ENCODE peak calls at places on chromosome 1, in ten cellular contexts. One of them, this sample, is unnamed.

GRCh38 chr1:21641967-21642366 is 27.2 kb downstream of the RAP1GAP start:
- DNase-seq in fibroblast of the conjunctiva: no peak
- DNase-seq in stimulated activated CD4-positive, alpha-beta T cell treated with anti-CD3 and anti-CD28 coated beads, Interleukin-2, amount 100 ng/mL, for 24 hours: no peak
- DNase-seq in effector CD8-positive, alpha-beta T cell: no peak
- DNase-seq in T-helper 9 cell: no peak
- DNase-seq in bronchial epithelial cell: no peak
- DNase-seq in NCI-H1105 treated with DMSO at 0.1 percent for 48 hours: no peak
- DNase-seq in activated CD4-positive, alpha-beta T cell treated with anti-CD3 and anti-CD28 coated beads, Interleukin-2, amount 50 U/mL, for 24 hours: no peak
- DNase-seq in activated T-cell treated with anti-CD3 and anti-CD28 coated beads for 1 hour: no peak
- DNase-seq in substantia nigra: no peak
- DNase-seq in this sample: no peak

GRCh38 chr1:19461352-19461645 is 24.0 kb downstream of the CAPZB start:
- DNase-seq in fibroblast of the conjunctiva: no peak
- DNase-seq in stimulated activated CD4-positive, alpha-beta T cell treated with anti-CD3 and anti-CD28 coated beads, Interleukin-2, amount 100 ng/mL, for 24 hours: no peak
- DNase-seq in effector CD8-positive, alpha-beta T cell: no peak
- DNase-seq in T-helper 9 cell: no peak
- DNase-seq in bronchial epithelial cell: no peak
- DNase-seq in NCI-H1105 treated with DMSO at 0.1 percent for 48 hours: no peak
- DNase-seq in activated CD4-positive, alpha-beta T cell treated with anti-CD3 and anti-CD28 coated beads, Interleukin-2, amount 50 U/mL, for 24 hours: no peak
- DNase-seq in activated T-cell treated with anti-CD3 and anti-CD28 coated beads for 1 hour: no peak
- DNase-seq in substantia nigra: no peak
- DNase-seq in this sample: no peak

GRCh38 chr1:224498574-224499170 is 64.1 kb upstream of the WDR26 start:
- DNase-seq in fibroblast of the conjunctiva: no peak
- DNase-seq in stimulated activated CD4-positive, alpha-beta T cell treated with anti-CD3 and anti-CD28 coated beads, Interleukin-2, amount 100 ng/mL, for 24 hours: peak
- DNase-seq in effector CD8-positive, alpha-beta T cell: no peak
- DNase-seq in T-helper 9 cell: no peak
- DNase-seq in bronchial epithelial cell: peak
- DNase-seq in NCI-H1105 treated with DMSO at 0.1 percent for 48 hours: no peak
- DNase-seq in activated CD4-positive, alpha-beta T cell treated with anti-CD3 and anti-CD28 coated beads, Interleukin-2, amount 50 U/mL, for 24 hours: no peak
- DNase-seq in activated T-cell treated with anti-CD3 and anti-CD28 coated beads for 1 hour: no peak
- DNase-seq in substantia nigra: no peak
- DNase-seq in this sample: no peak

GRCh38 chr1:203888807-203889251 is 27.4 kb downstream of the SNRPE start:
- DNase-seq in fibroblast of the conjunctiva: no peak
- DNase-seq in stimulated activated CD4-positive, alpha-beta T cell treated with anti-CD3 and anti-CD28 coated beads, Interleukin-2, amount 100 ng/mL, for 24 hours: no peak
- DNase-seq in effector CD8-positive, alpha-beta T cell: no peak
- DNase-seq in T-helper 9 cell: no peak
- DNase-seq in bronchial epithelial cell: peak
- DNase-seq in NCI-H1105 treated with DMSO at 0.1 percent for 48 hours: no peak
- DNase-seq in activated CD4-positive, alpha-beta T cell treated with anti-CD3 and anti-CD28 coated beads, Interleukin-2, amount 50 U/mL, for 24 hours: no peak
- DNase-seq in activated T-cell treated with anti-CD3 and anti-CD28 coated beads for 1 hour: no peak
- DNase-seq in substantia nigra: no peak
- DNase-seq in this sample: no peak

GRCh38 chr1:30525631-30525979 is 197.8 kb downstream of the MATN1 start:
- DNase-seq in fibroblast of the conjunctiva: no peak
- DNase-seq in stimulated activated CD4-positive, alpha-beta T cell treated with anti-CD3 and anti-CD28 coated beads, Interleukin-2, amount 100 ng/mL, for 24 hours: no peak
- DNase-seq in effector CD8-positive, alpha-beta T cell: no peak
- DNase-seq in T-helper 9 cell: no peak
- DNase-seq in bronchial epithelial cell: no peak
- DNase-seq in NCI-H1105 treated with DMSO at 0.1 percent for 48 hours: no peak
- DNase-seq in activated CD4-positive, alpha-beta T cell treated with anti-CD3 and anti-CD28 coated beads, Interleukin-2, amount 50 U/mL, for 24 hours: no peak
- DNase-seq in activated T-cell treated with anti-CD3 and anti-CD28 coated beads for 1 hour: no peak
- DNase-seq in substantia nigra: no peak
- DNase-seq in this sample: no peak

GRCh38 chr1:30853350-30853749 is 55.2 kb downstream of the SDC3 start:
- DNase-seq in fibroblast of the conjunctiva: no peak
- DNase-seq in stimulated activated CD4-positive, alpha-beta T cell treated with anti-CD3 and anti-CD28 coated beads, Interleukin-2, amount 100 ng/mL, for 24 hours: no peak
- DNase-seq in effector CD8-positive, alpha-beta T cell: no peak
- DNase-seq in T-helper 9 cell: no peak
- DNase-seq in bronchial epithelial cell: no peak
- DNase-seq in NCI-H1105 treated with DMSO at 0.1 percent for 48 hours: no peak
- DNase-seq in activated CD4-positive, alpha-beta T cell treated with anti-CD3 and anti-CD28 coated beads, Interleukin-2, amount 50 U/mL, for 24 hours: no peak
- DNase-seq in activated T-cell treated with anti-CD3 and anti-CD28 coated beads for 1 hour: no peak
- DNase-seq in substantia nigra: no peak
- DNase-seq in this sample: no peak

GRCh38 chr1:53069265-53069662 is 7.3 kb downstream of the PODN start:
- DNase-seq in fibroblast of the conjunctiva: no peak
- DNase-seq in stimulated activated CD4-positive, alpha-beta T cell treated with anti-CD3 and anti-CD28 coated beads, Interleukin-2, amount 100 ng/mL, for 24 hours: no peak
- DNase-seq in effector CD8-positive, alpha-beta T cell: no peak
- DNase-seq in T-helper 9 cell: no peak
- DNase-seq in bronchial epithelial cell: no peak
- DNase-seq in NCI-H1105 treated with DMSO at 0.1 percent for 48 hours: no peak
- DNase-seq in activated CD4-positive, alpha-beta T cell treated with anti-CD3 and anti-CD28 coated beads, Interleukin-2, amount 50 U/mL, for 24 hours: no peak
- DNase-seq in activated T-cell treated with anti-CD3 and anti-CD28 coated beads for 1 hour: no peak
- DNase-seq in substantia nigra: no peak
- DNase-seq in this sample: no peak

GRCh38 chr1:7560601-7561181 is 210.4 kb upstream of the VAMP3 start:
- DNase-seq in fibroblast of the conjunctiva: no peak
- DNase-seq in stimulated activated CD4-positive, alpha-beta T cell treated with anti-CD3 and anti-CD28 coated beads, Interleukin-2, amount 100 ng/mL, for 24 hours: no peak
- DNase-seq in effector CD8-positive, alpha-beta T cell: no peak
- DNase-seq in T-helper 9 cell: no peak
- DNase-seq in bronchial epithelial cell: no peak
- DNase-seq in NCI-H1105 treated with DMSO at 0.1 percent for 48 hours: no peak
- DNase-seq in activated CD4-positive, alpha-beta T cell treated with anti-CD3 and anti-CD28 coated beads, Interleukin-2, amount 50 U/mL, for 24 hours: no peak
- DNase-seq in activated T-cell treated with anti-CD3 and anti-CD28 coated beads for 1 hour: no peak
- DNase-seq in substantia nigra: no peak
- DNase-seq in this sample: no peak

GRCh38 chr1:230270185-230270939 is 155.8 kb downstream of the PGBD5 start:
- DNase-seq in fibroblast of the conjunctiva: no peak
- DNase-seq in stimulated activated CD4-positive, alpha-beta T cell treated with anti-CD3 and anti-CD28 coated beads, Interleukin-2, amount 100 ng/mL, for 24 hours: peak
- DNase-seq in effector CD8-positive, alpha-beta T cell: no peak
- DNase-seq in T-helper 9 cell: no peak
- DNase-seq in bronchial epithelial cell: no peak
- DNase-seq in NCI-H1105 treated with DMSO at 0.1 percent for 48 hours: peak
- DNase-seq in activated CD4-positive, alpha-beta T cell treated with anti-CD3 and anti-CD28 coated beads, Interleukin-2, amount 50 U/mL, for 24 hours: no peak
- DNase-seq in activated T-cell treated with anti-CD3 and anti-CD28 coated beads for 1 hour: no peak
- DNase-seq in substantia nigra: no peak
- DNase-seq in this sample: no peak

GRCh38 chr1:7218210-7218832 is 433.1 kb downstream of the CAMTA1 start:
- DNase-seq in fibroblast of the conjunctiva: peak
- DNase-seq in stimulated activated CD4-positive, alpha-beta T cell treated with anti-CD3 and anti-CD28 coated beads, Interleukin-2, amount 100 ng/mL, for 24 hours: peak
- DNase-seq in effector CD8-positive, alpha-beta T cell: no peak
- DNase-seq in T-helper 9 cell: no peak
- DNase-seq in bronchial epithelial cell: peak
- DNase-seq in NCI-H1105 treated with DMSO at 0.1 percent for 48 hours: peak
- DNase-seq in activated CD4-positive, alpha-beta T cell treated with anti-CD3 and anti-CD28 coated beads, Interleukin-2, amount 50 U/mL, for 24 hours: no peak
- DNase-seq in activated T-cell treated with anti-CD3 and anti-CD28 coated beads for 1 hour: no peak
- DNase-seq in substantia nigra: no peak
- DNase-seq in this sample: no peak

GRCh38 chr1:32142446-32143301 is 34.8 kb downstream of the KPNA6 start:
- DNase-seq in fibroblast of the conjunctiva: peak
- DNase-seq in stimulated activated CD4-positive, alpha-beta T cell treated with anti-CD3 and anti-CD28 coated beads, Interleukin-2, amount 100 ng/mL, for 24 hours: no peak
- DNase-seq in effector CD8-positive, alpha-beta T cell: no peak
- DNase-seq in T-helper 9 cell: no peak
- DNase-seq in bronchial epithelial cell: peak
- DNase-seq in NCI-H1105 treated with DMSO at 0.1 percent for 48 hours: no peak
- DNase-seq in activated CD4-positive, alpha-beta T cell treated with anti-CD3 and anti-CD28 coated beads, Interleukin-2, amount 50 U/mL, for 24 hours: no peak
- DNase-seq in activated T-cell treated with anti-CD3 and anti-CD28 coated beads for 1 hour: no peak
- DNase-seq in substantia nigra: no peak
- DNase-seq in this sample: no peak